ENCODE peak calls at places on chromosome 19, in eight cellular contexts. One of them, this sample, is unnamed.

GRCh38 chr19:47598407-47599349 is 10.3 kb upstream of the BICRA start:
- DNase-seq in naive thymus-derived CD4-positive, alpha-beta T cell: no peak
- DNase-seq in left kidney: peak; percentile 84
- DNase-seq in MCF 10A: peak; percentile 97
- DNase-seq in tibial nerve: no peak
- DNase-seq in AG10803: peak; percentile 95
- DNase-seq in T-helper 17 cell: no peak
- DNase-seq in Calu3: peak; percentile 77
- DNase-seq in this sample: peak; percentile 78

GRCh38 chr19:19651076-19651475 is 7.6 kb upstream of the GMIP start:
- DNase-seq in MCF 10A: no peak
- DNase-seq in Calu3: no peak
- DNase-seq in AG10803: no peak
- DNase-seq in left kidney: no peak
- DNase-seq in naive thymus-derived CD4-positive, alpha-beta T cell: no peak
- DNase-seq in tibial nerve: no peak
- DNase-seq in T-helper 17 cell: no peak
- DNase-seq in this sample: no peak

GRCh38 chr19:53019684-53020083 is 6.0 kb downstream of the ERVV-1 start:
- DNase-seq in naive thymus-derived CD4-positive, alpha-beta T cell: no peak
- DNase-seq in AG10803: no peak
- DNase-seq in Calu3: no peak
- DNase-seq in left kidney: no peak
- DNase-seq in MCF 10A: no peak
- DNase-seq in tibial nerve: no peak
- DNase-seq in T-helper 17 cell: no peak
- DNase-seq in this sample: no peak

GRCh38 chr19:17755977-17756670 is 4.8 kb downstream of the FCHO1 start:
- DNase-seq in Calu3: peak; percentile 39
- DNase-seq in left kidney: peak; percentile 91
- DNase-seq in AG10803: no peak
- DNase-seq in T-helper 17 cell: no peak
- DNase-seq in MCF 10A: no peak
- DNase-seq in tibial nerve: no peak
- DNase-seq in naive thymus-derived CD4-positive, alpha-beta T cell: no peak
- DNase-seq in this sample: no peak

GRCh38 chr19:10033614-10034013 is 20.3 kb downstream of the RDH8 start:
- DNase-seq in MCF 10A: no peak
- DNase-seq in left kidney: no peak
- DNase-seq in Calu3: peak; percentile 36
- DNase-seq in naive thymus-derived CD4-positive, alpha-beta T cell: no peak
- DNase-seq in T-helper 17 cell: no peak
- DNase-seq in tibial nerve: no peak
- DNase-seq in AG10803: no peak
- DNase-seq in this sample: peak; percentile 19

GRCh38 chr19:20179946-20180345 is 12.9 kb downstream of the ZNF486 start:
- DNase-seq in AG10803: no peak
- DNase-seq in left kidney: no peak
- DNase-seq in Calu3: no peak
- DNase-seq in T-helper 17 cell: no peak
- DNase-seq in naive thymus-derived CD4-positive, alpha-beta T cell: no peak
- DNase-seq in tibial nerve: no peak
- DNase-seq in MCF 10A: no peak
- DNase-seq in this sample: no peak

GRCh38 chr19:49362926-49363264 is 679 bp upstream of the TEAD2 start:
- DNase-seq in T-helper 17 cell: no peak
- DNase-seq in left kidney: peak; percentile 81
- DNase-seq in MCF 10A: no peak
- DNase-seq in AG10803: peak; percentile 33
- DNase-seq in tibial nerve: no peak
- DNase-seq in Calu3: no peak
- DNase-seq in naive thymus-derived CD4-positive, alpha-beta T cell: no peak
- DNase-seq in this sample: no peak

GRCh38 chr19:14434157-14434501 is 1.0 kb downstream of the PKN1 start:
- DNase-seq in Calu3: peak; percentile 29
- DNase-seq in tibial nerve: no peak
- DNase-seq in left kidney: no peak
- DNase-seq in MCF 10A: no peak
- DNase-seq in naive thymus-derived CD4-positive, alpha-beta T cell: no peak
- DNase-seq in AG10803: no peak
- DNase-seq in T-helper 17 cell: no peak
- DNase-seq in this sample: no peak

GRCh38 chr19:56111601-56112312 is 9.3 kb downstream of the ZNF787 start:
- DNase-seq in naive thymus-derived CD4-positive, alpha-beta T cell: no peak
- DNase-seq in MCF 10A: no peak
- DNase-seq in left kidney: no peak
- DNase-seq in T-helper 17 cell: no peak
- DNase-seq in Calu3: peak; percentile 55
- DNase-seq in tibial nerve: no peak
- DNase-seq in AG10803: no peak
- DNase-seq in this sample: peak; percentile 8